ENCODE peak calls at places on chromosomes 7 and 10, in six cellular contexts. L is spleen, I is endothelial cell of umbilical vein, Z is HCT116, O is breast epithelium, P is stomach. G is an unnamed sample.

GRCh38 chr10:69045441-69046300 is 42.2 kb upstream of the SRGN start:
- DNase-seq in O (no peak), L (no peak), P (no peak), Z (no peak), I (no peak), G (no peak)

GRCh38 chr10:99975106-99975829 is 34.5 kb downstream of the DNMBP start:
- DNase-seq in L (no peak), Z (no peak), P (no peak), I (no peak), O (no peak), G (no peak)

GRCh38 chr10:35392482-35393230 is 56.3 kb downstream of the CCNY start:
- DNase-seq in I (no peak), L (no peak), P (no peak), O (no peak), Z (no peak), G (no peak)

GRCh38 chr7:126662826-126663225 is 589.9 kb downstream of the GRM8 start:
- DNase-seq in Z (no peak), P (no peak), O (no peak), L (no peak), I (no peak), G (no peak)

GRCh38 chr7:68984331-68984730 is 613.9 kb upstream of the AUTS2 start:
- DNase-seq in Z (no peak), P (no peak), L (no peak), O (no peak), I (no peak), G (no peak)

GRCh38 chr10:132266594-132267161 is 41.1 kb downstream of the STK32C start:
- DNase-seq in L (peak; percentile 61), I (no peak), Z (no peak), P (no peak), O (no peak), G (no peak)

GRCh38 chr10:43606323-43607198 is at the start of gene ZNF485:
- DNase-seq in O (no peak), Z (peak; percentile 32), L (peak; percentile 94), P (peak; percentile 70), I (peak; percentile 60), G (no peak)

GRCh38 chr7:117126631-117127030 is 173.3 kb downstream of the ST7 start:
- DNase-seq in Z (no peak), L (no peak), O (no peak), P (no peak), I (no peak), G (no peak)

GRCh38 chr7:5519515-5519928 is 95.9 kb upstream of the TNRC18 start:
- DNase-seq in O (no peak), L (no peak), Z (no peak), P (no peak), I (no peak), G (no peak)

GRCh38 chr10:124032982-124033886 is 60.2 kb downstream of the CHST15 start:
- DNase-seq in P (no peak), I (peak; percentile 68), O (no peak), L (peak; percentile 56), Z (no peak), G (no peak)

GRCh38 chr7:106591146-106591545 is 69.8 kb downstream of the CCDC71L start:
- DNase-seq in O (no peak), I (peak; percentile 88), L (no peak), P (no peak), Z (no peak), G (no peak)

GRCh38 chr7:140079121-140079536 is 16.4 kb upstream of the PARP12 start:
- DNase-seq in I (peak; percentile 22), O (no peak), Z (no peak), L (no peak), P (no peak), G (no peak)

GRCh38 chr10:71326464-71326881 is 7.4 kb downstream of the SLC29A3 start:
- DNase-seq in Z (no peak), L (no peak), P (peak; percentile 68), I (no peak), O (no peak), G (no peak)

DNA sequence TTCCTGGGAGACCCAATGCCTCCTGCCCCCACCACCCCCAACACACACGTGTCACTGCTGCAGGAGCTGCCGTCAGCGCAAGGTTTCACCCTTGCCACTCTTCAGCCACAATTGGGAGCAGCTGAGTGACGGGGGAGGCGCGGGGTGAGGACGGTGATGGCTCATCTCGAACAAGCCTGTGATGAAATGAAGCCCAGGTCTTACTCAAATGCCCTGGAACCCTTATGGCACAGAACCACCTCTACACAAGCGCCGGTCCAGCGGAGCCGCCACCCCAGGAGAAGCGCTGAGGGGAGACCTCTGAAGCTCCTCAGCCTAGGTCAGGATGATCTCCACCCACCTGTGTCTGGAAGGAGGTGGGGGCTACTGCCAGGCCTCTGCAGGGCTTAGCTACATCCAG is 25.7 kb downstream of the PDIA4 start:
- DNase-seq in L (peak; percentile 56), I (no peak), O (no peak), Z (no peak), P (no peak), G (no peak)
- TF ChIP-seq POLR2AphosphoS5 in L (no peak), I (no peak), O (no peak), Z (no peak), P (no peak), G (no peak)

DNA sequence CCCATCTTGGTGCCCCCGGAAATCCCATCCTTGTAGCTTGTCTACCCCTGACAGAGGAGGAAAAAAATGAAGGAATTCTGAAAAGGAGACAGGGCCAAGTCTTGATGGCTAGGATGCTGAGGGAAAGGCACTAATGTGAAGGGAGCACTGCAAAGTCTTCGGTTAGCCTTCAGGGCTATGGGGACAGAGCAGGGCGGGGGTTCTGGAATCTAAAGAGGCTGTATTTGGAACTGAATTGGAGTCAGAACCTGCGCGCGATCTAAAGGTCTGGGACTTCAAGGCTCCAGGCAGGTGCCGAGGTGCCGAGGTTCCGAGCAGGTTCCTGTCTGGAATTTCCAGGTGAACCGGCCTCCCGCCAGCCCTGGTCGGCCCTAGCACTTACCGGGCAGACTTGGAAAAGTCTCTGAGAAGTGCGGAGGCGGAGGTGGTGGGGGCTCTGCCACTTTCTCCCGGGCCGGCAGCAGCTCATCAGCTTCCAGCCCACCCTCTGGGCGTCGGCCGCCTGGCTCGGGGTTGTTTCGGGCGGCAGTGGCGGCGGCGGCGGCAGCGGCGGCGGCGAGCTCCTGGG is 781 bp downstream of the GBX1 start:
- DNase-seq in Z (no peak), I (no peak), L (no peak), O (no peak), P (no peak), G (no peak)
- H3K4me3 ChIP-seq in Z (peak overlapping the region; percentile 68), I (no peak overlapping the region), L (peak overlapping the region; percentile 44), O (peak overlapping the region; percentile 51), P (peak overlapping the region; percentile 66), G (peak overlapping the region; percentile 70)

DNA sequence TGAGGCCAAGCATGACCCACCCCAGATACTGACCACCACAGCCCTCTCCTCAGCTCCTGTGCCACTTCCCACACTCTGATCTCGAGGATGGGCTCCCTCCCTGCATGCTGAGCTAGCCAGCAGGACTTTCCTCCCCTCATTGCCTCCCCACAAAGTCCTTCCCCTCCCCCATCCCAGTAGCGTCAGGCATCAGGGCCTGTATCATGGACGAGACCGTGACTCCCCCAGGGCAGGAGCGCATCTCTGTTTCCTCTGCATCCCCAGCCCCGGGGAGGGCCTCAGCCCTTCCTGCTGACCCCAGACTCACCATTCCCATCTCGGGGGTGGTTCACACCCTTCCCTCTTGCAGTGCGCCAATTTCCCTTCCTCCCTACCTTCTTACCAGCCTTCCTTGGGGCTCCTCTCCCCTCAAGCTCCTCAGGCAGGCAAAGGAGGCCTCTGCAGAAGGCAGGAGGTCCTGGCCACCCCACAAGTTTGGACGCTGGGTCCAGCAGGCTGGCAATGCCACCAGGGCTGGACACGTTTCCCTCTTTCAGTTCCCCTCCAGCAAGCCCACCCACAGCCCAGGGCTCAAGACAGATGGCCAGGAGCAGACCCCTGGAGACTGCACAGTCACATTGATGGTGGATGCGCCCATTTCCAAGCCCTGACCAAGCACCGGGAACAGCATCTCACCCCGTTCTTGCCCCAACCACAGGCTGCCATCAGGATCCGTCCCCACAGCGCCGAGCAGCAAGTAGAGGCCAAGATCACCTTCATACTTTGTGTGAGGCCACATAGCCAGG is 36.5 kb downstream of the GRID1 start:
- DNase-seq in O (no peak), L (peak; percentile 51), Z (no peak), P (no peak), I (no peak), G (no peak)
- TF ChIP-seq POLR2AphosphoS5 in O (no peak), L (no peak), Z (no peak), P (no peak), I (no peak), G (no peak)

DNA sequence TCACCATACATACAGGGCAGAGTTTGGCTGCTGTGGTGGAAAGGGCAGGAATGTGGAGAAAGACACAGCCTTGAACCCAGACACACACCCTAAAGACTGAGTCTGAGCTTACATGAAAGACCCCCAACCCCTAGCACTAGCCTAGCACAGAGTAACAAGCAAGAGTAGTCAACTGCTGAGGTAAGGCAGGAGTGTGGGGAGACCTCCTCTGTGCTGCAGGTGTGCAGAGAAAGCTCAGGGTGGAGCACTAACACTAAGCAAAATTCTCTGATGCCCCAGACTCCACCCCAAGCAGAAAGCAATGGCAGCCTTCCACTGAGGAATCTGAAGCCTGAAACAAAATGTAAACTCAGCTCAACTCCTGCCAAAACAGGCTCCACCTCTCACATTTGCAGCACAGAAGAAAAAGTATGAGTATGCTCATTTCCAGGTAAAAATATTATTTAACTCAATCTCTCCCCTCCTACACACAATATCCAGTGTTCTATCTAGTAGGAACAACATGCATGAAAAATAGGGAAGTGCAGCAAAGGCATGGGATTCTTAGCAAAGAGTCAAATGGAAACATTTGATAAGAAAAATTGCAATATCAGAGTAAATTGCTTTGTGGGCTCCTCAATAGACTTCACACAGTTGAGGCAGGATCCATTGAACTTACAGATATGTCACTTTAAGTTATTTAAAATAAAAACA is 151.1 kb downstream of the ANK3 start:
- DNase-seq in I (no peak), P (peak; percentile 44), Z (peak; percentile 2), O (no peak), L (no peak), G (no peak)
- H3K4me3 ChIP-seq in I (no peak overlapping the region), P (peak overlapping the region; percentile 18), Z (no peak overlapping the region), O (no peak overlapping the region), L (no peak overlapping the region), G (no peak overlapping the region)

DNA sequence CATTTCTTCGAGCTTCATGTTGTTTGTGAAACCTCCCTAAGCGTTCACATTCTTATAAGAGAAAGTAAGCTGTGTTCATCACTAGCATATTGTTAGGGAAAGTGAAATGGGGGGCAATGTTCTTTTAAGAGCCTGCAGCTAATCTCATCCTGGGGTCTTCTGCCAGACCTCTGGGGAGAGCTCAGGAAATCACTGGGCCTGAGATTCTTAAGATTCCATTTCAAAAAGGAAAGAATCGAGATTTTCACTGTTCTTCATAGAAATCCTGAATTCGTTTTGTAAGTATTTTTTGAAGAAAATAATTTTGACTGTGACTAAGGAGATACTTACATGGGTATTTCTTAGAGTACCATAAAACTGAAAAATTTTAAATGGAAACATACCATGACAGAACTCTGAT is 160.7 kb downstream of the CDCA7L start:
- DNase-seq in P (no peak), I (no peak), O (no peak), Z (no peak), L (no peak), G (no peak)
- TF ChIP-seq POLR2AphosphoS5 in P (no peak), I (no peak), O (no peak), Z (no peak), L (no peak), G (no peak)

DNA sequence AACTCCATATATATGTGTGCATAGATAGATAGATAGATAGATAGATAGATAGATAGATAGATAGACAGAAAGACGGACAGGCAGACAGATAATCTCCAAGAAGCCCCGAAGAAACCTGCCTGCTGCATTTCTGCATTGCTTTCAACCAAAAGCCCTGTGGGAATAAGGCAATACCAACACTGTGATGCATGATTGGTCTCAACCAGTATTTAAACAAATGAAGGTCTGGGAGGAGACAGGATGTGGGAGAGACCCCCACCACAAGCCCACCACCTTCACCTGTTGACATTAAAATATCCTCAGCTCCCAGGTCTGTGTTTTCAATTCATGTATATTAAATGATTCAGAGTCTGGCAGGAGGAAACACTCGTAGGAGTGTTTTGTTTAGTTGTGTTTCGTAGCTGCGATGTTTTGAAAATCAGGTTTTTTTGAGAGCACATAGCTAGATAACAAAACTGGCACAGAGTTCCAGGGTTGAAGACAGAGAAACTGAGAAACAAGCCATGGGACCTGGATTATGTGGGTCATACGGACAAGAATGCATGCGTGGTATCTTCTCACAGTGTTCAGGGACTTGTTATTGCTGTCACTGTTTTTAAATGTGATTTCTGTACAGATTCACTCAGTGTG is 200.7 kb upstream of the AHR start:
- DNase-seq in P (no peak), L (no peak), I (no peak), O (no peak), Z (no peak), G (no peak)
- H3K4me3 ChIP-seq in P (no peak overlapping the region), L (no peak overlapping the region), I (no peak overlapping the region), O (peak overlapping the region; percentile 6), Z (no peak overlapping the region), G (no peak overlapping the region)

G was measured in SK-N-MC.